ENCODE peak calls at places on chromosomes 5 and 9, in ten cellular contexts. R, O, B, Q, I, V, E, G, A and P are unnamed samples.

GRCh38 chr5:113029614-113030013 is 53.0 kb downstream of the DCP2 start:
- DNase-seq in R (no peak), O (no peak), B (no peak), Q (peak; percentile 74), I (no peak), V (no peak), E (no peak), G (no peak), A (no peak), P (no peak)

GRCh38 chr9:71368157-71368556 is 246.7 kb upstream of the TRPM3 start:
- DNase-seq in R (no peak), O (no peak), B (no peak), Q (no peak), I (no peak), V (no peak), E (no peak), G (peak; percentile 43), A (no peak), P (no peak)

GRCh38 chr9:83062653-83063527 is at the start of gene RASEF:
- DNase-seq in R (peak; percentile 60), O (no peak), B (peak; percentile 79), Q (no peak), I (peak; percentile 51), V (no peak), E (peak; percentile 82), G (peak; percentile 88), A (peak; percentile 48), P (no peak)

GRCh38 chr9:117825609-117826347 is 121.6 kb downstream of the TLR4 start:
- DNase-seq in R (no peak), O (no peak), B (no peak), Q (no peak), I (no peak), V (peak; percentile 1), E (no peak), G (no peak), A (no peak), P (no peak)

GRCh38 chr9:134617246-134617645 is 24.4 kb upstream of the COL5A1 start:
- DNase-seq in R (no peak), O (peak; percentile 6), B (no peak), Q (no peak), I (no peak), V (no peak), E (no peak), G (no peak), A (no peak), P (no peak)

GRCh38 chr5:111580956-111581355 is 68.6 kb upstream of the STARD4 start:
- DNase-seq in R (no peak), O (no peak), B (no peak), Q (peak; percentile 49), I (no peak), V (no peak), E (no peak), G (no peak), A (no peak), P (no peak)

GRCh38 chr5:138930371-138931097 is 55.4 kb upstream of the LRRTM2 start:
- DNase-seq in R (no peak), O (no peak), B (no peak), Q (no peak), I (no peak), V (no peak), E (no peak), G (no peak), A (no peak), P (no peak)

GRCh38 chr9:113350937-113351336 is 1.6 kb downstream of the BSPRY start:
- DNase-seq in R (no peak), O (no peak), B (no peak), Q (no peak), I (no peak), V (no peak), E (no peak), G (no peak), A (no peak), P (no peak)

GRCh38 chr9:137225701-137226331 is 842 bp downstream of the CYSRT1 start:
- DNase-seq in R (no peak), O (no peak), B (no peak), Q (no peak), I (no peak), V (no peak), E (no peak), G (no peak), A (no peak), P (no peak)

GRCh38 chr9:122822056-122822455 is 6.3 kb downstream of the PDCL start:
- DNase-seq in R (no peak), O (no peak), B (no peak), Q (no peak), I (no peak), V (no peak), E (no peak), G (no peak), A (no peak), P (no peak)

GRCh38 chr9:97567182-97567893 is 65.8 kb downstream of the TSTD2 start:
- DNase-seq in R (no peak), O (peak; percentile 20), B (no peak), Q (no peak), I (no peak), V (no peak), E (no peak), G (no peak), A (no peak), P (no peak)

GRCh38 chr9:91948423-91949292 is 1.4 kb downstream of the ROR2 start:
- DNase-seq in R (peak; percentile 75), O (peak; percentile 73), B (peak; percentile 70), Q (no peak), I (peak; percentile 61), V (no peak), E (peak; percentile 35), G (peak; percentile 88), A (peak; percentile 76), P (no peak)

DNA sequence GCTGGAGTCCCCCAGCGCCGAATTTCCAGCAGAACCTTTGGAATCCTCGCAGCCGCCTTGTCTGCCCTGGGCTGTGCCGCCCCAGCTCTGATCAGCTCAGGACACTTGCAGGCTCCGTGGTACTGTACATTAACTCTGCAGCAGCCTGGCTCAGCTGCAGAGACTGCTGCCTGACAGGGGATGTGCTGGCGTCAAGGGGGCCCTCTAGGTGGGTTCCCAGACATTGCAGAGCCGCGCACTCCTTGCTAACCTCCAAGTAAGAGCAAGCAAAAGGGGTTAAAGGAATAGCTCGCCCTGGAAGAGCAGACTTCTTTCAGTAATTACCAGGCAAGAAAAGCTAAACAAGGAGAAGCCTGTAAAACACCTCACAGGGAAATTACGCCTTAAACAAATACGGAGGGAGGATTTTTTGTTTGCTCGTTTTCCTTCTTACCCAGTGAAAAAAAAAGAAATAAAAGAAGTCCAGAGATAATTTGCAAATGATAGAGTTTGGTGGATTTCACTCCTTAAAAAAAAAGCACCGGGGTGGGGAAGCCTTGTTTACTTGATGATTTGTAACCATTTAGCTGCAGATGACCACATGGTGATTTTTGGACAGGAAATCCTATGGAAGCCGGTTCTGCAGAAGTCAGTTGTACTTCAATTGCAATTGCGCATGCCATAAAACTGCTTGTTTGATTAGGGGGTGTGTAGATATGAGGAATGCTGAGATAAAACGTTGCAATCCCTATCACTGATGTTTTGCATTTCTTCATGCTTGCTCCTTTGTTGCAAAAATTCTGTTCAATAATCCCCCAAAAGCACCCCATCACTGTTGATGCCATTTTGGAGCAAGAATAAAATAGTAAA is 305.8 kb downstream of the PDE4D start:
- DNase-seq in R (no peak), O (no peak), B (peak; percentile 39), Q (peak; percentile 67), I (peak; percentile 65), V (no peak), E (peak; percentile 51), G (peak; percentile 88), A (peak; percentile 91), P (no peak)
- TF ChIP-seq CTCF in R (no peak), O (no peak), B (peak; percentile 27), Q (no peak), I (no peak), V (no peak), E (no peak), G (peak; percentile 59), A (peak; percentile 44), P (no peak)

DNA sequence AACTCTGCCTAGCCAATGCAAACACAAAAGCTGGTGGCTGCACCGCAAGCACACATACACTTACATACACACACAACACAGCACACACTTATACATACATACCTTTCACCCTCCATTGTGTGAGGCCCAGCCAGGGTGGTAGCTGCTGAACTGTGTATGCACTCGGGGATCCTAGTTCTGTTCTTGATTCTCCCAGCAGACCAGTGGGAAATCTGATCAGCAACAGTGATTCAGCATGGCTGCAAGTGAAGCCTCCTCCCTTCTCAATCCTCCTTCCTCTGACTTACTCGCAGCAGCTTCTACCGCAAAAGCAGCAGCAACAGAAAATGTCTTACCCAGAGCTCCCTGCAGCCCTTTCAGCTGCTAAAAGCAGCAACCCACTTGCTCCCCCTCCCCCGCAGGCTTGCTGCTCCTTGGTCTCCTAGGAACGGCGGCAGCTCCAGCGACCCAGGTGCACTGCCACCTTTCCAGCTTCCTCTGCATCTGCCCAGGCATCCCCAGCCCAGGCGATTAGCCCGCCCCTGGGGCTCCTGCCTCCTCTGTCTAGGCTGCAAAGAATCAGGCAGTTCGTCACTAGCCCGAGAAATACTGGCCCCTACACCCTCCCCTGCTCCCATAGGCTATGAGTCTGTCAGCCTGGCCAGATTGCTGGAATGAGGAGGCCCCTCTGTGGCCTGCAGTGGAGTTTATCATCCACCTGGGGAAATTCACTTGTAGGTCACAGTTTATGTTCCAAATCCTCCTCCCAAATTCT is at the start of gene KLHL3:
- DNase-seq in R (no peak), O (peak; percentile 22), B (peak; percentile 52), Q (peak; percentile 28), I (peak; percentile 61), V (peak; percentile 23), E (peak; percentile 29), G (peak; percentile 95), A (peak; percentile 70), P (no peak)
- TF ChIP-seq CTCF in R (no peak), O (no peak), B (peak; percentile 23), Q (peak; percentile 23), I (no peak), V (no peak), E (no peak), G (peak; percentile 74), A (no peak), P (no peak)

DNA sequence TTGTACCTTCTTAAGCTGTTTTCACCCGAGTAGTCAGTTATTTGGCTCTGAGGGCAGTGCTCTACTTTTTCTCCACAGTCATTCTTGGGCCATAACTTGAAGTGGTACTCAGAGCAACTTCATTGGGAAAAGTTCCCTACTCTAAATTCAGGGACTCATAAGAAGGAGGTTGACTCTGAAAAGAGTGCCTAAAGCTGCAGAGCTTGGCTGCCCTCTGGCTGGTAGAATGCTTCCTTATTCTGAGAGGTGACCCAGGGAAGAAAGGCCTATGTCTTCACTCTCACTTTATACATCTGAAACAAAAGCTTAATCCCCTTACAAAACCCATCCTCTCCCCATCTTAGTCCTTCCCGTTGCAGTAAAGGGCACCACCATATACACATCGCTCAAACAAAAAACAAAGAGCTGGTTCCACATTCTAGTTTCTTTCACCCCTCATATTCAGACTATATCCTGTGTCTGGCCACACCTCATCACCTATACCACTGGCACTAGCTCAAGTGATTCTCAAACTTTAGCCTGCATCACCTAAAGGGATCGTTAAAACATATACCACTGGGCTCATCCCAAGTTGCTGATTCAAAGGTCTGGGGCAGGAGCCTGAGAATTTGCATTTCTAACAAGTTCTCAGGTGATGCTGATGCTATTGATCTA is 7.9 kb downstream of the IGIP start:
- DNase-seq in R (no peak), O (no peak), B (no peak), Q (no peak), I (no peak), V (no peak), E (no peak), G (no peak), A (no peak), P (no peak)
- TF ChIP-seq CTCF in R (no peak), O (no peak), B (no peak), Q (no peak), I (no peak), V (no peak), E (no peak), G (peak; percentile 39), A (no peak), P (no peak)

GRCh38 chr9:114856942-114857315 is 51.1 kb upstream of the TNFSF15 start:
- DNase-seq in R (no peak), O (no peak), B (no peak), Q (peak; percentile 63), I (no peak), V (no peak), E (no peak), G (no peak), A (no peak), P (no peak)
- TF ChIP-seq CTCF in R (no peak), O (no peak), B (no peak), Q (no peak), I (no peak), V (no peak), E (no peak), G (no peak), A (no peak), P (no peak)